ENCODE peak calls at places on chromosomes 6 and 20, in six cellular contexts. G is left ventricle myocardium inferior; Q is lower lobe of right lung; U is fibroblast of lung; Z is CD8-positive, alpha-beta T cell; F is right lobe of liver. S is an unnamed sample.

GRCh38 chr6:113381232-113381631 is 475.9 kb upstream of the MARCKS start:
- DNase-seq in G (no peak), Q (no peak), U (peak; percentile 23), Z (no peak), F (no peak), S (no peak)

GRCh38 chr6:7050911-7051779 is 56.6 kb upstream of the RREB1 start:
- DNase-seq in G (peak; percentile 36), Q (peak; percentile 78), U (peak; percentile 80), Z (peak; percentile 37), F (peak; percentile 63), S (peak; percentile 8)

GRCh38 chr6:31336872-31337496 is 20.0 kb downstream of the HLA-B start:
- DNase-seq in G (no peak), Q (no peak), U (peak; percentile 13), Z (no peak), F (no peak), S (no peak)

GRCh38 chr6:124823240-124824105 is 138.8 kb upstream of the RNF217 start:
- DNase-seq in G (no peak), Q (no peak), U (peak; percentile 91), Z (no peak), F (no peak), S (no peak)

GRCh38 chr6:170114187-170114945 is 176.5 kb downstream of the DLL1 start:
- DNase-seq in G (no peak), Q (peak; percentile 14), U (no peak), Z (no peak), F (no peak), S (no peak)

GRCh38 chr6:47117314-47117713 is 75.2 kb upstream of the ADGRF1 start:
- DNase-seq in G (no peak), Q (no peak), U (no peak), Z (no peak), F (no peak), S (no peak)

GRCh38 chr20:50724851-50725721 is 6.3 kb upstream of the PARD6B start:
- DNase-seq in G (peak; percentile 70), Q (no peak), U (peak; percentile 84), Z (no peak), F (no peak), S (no peak)

GRCh38 chr20:46607849-46608497 is 43.3 kb downstream of the SLC13A3 start:
- DNase-seq in G (no peak), Q (no peak), U (no peak), Z (no peak), F (no peak), S (no peak)

GRCh38 chr6:87110639-87111038 is 15.7 kb upstream of the CGA start:
- DNase-seq in G (no peak), Q (no peak), U (no peak), Z (no peak), F (no peak), S (no peak)

GRCh38 chr6:145349950-145350510 is 385.3 kb downstream of the EPM2A start:
- DNase-seq in G (no peak), Q (no peak), U (no peak), Z (no peak), F (no peak), S (no peak)

DNA sequence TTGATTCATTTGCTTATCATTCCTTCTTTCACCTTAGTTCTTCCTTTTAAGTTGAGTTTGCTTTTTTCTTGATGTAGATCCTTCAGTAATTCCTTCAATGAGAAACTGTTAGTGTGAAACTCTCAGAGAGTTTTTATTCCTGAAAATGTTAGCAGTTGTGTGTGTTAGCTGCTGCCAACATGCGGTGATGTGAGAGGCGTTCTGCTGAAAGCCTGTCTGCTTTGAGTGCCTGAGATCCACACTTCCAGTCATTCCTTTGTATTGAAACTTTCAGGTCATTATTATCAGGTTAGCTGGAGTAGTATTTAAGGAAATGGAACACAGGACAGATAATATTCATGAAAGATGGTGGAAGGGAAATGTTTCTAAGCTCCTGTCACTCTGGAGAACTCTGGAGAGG is 70.0 kb upstream of the SUPT3H start:
- DNase-seq in G (no peak), Q (no peak), U (no peak), Z (no peak), F (no peak), S (no peak)
- H3K4me3 ChIP-seq in G (no peak overlapping the region), Q (no peak overlapping the region), U (no peak overlapping the region), Z (no peak overlapping the region), F (no peak overlapping the region), S (no peak overlapping the region)

DNA sequence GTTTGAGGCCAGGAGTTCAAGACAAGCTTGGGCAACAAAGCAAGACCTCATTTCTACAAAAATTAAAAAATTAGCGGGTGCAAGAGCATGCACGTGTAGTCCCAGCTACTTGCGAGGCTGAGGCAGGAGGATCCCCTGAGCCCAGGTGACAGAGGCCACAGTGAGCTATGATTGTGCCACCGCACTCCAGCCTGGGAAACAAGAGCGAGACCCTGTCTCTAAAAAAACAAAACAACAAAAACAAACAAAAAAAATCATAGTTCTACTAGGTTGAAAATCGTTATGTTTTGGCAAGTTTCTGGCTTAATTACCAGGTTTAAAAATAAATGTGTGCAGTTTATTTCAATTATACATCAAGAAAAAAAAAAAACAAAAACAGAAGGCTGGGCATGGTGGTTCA is 2.6 kb downstream of the EIF2S2 start:
- DNase-seq in G (no peak), Q (no peak), U (no peak), Z (no peak), F (no peak), S (no peak)
- H3K4me1 ChIP-seq in G (peaks cover 83% of the 10 kb centered on the region), Q (peaks cover 70% of the 10 kb centered on the region), U (peaks cover 4% of the 10 kb centered on the region), Z (peaks cover 47% of the 10 kb centered on the region), F (peaks cover 31% of the 10 kb centered on the region), S (peaks cover 64% of the 10 kb centered on the region)

DNA sequence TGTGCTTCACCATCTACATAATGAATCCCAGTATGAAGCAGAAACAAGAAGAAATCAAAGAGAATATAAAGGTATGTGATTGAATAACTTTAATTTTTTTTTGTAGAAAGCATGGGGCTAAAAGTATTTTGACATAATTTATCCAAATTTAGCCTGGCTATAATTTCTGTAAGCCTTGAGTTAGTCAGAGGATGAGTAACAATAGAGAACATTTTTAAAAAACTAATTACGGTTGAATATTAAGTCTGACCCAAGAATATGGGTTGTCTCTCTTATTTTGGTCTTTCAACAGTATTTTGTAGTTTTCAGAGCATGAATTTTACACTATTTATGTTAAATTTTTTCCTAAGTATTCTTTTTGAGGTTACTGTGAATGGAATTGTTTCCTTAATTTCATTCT is 2.5 kb downstream of the GMNN start:
- DNase-seq in G (no peak), Q (no peak), U (no peak), Z (no peak), F (no peak), S (no peak)
- H3K4me3 ChIP-seq in G (no peak overlapping the region), Q (no peak overlapping the region), U (peak overlapping the region; percentile 83), Z (no peak overlapping the region), F (no peak overlapping the region), S (peak overlapping the region; percentile 89)

GRCh38 chr6:116392158-116393032 is 21.6 kb downstream of the DSE start:
- DNase-seq in G (no peak), Q (no peak), U (no peak), Z (no peak), F (no peak), S (peak; percentile 8)

GRCh38 chr6:116388924-116389323 is 18.2 kb downstream of the DSE start:
- DNase-seq in G (no peak), Q (no peak), U (no peak), Z (no peak), F (no peak), S (no peak)

GRCh38 chr6:116389357-116389756 is 18.6 kb downstream of the DSE start:
- DNase-seq in G (no peak), Q (no peak), U (no peak), Z (no peak), F (no peak), S (no peak)

GRCh38 chr6:116393430-116393829 is 22.7 kb downstream of the DSE start:
- DNase-seq in G (no peak), Q (no peak), U (no peak), Z (no peak), F (no peak), S (no peak)

GRCh38 chr6:116390571-116390970 is 19.8 kb downstream of the DSE start:
- DNase-seq in G (no peak), Q (no peak), U (no peak), Z (no peak), F (no peak), S (no peak)
- H3K4me1 ChIP-seq in G (peaks cover 48% of the 10 kb centered on the region), Q (peaks cover 66% of the 10 kb centered on the region), U (peaks cover 20% of the 10 kb centered on the region), Z (no peaks in the 10 kb centered on the region), F (no peaks in the 10 kb centered on the region), S (peaks cover 3% of the 10 kb centered on the region)

DNA sequence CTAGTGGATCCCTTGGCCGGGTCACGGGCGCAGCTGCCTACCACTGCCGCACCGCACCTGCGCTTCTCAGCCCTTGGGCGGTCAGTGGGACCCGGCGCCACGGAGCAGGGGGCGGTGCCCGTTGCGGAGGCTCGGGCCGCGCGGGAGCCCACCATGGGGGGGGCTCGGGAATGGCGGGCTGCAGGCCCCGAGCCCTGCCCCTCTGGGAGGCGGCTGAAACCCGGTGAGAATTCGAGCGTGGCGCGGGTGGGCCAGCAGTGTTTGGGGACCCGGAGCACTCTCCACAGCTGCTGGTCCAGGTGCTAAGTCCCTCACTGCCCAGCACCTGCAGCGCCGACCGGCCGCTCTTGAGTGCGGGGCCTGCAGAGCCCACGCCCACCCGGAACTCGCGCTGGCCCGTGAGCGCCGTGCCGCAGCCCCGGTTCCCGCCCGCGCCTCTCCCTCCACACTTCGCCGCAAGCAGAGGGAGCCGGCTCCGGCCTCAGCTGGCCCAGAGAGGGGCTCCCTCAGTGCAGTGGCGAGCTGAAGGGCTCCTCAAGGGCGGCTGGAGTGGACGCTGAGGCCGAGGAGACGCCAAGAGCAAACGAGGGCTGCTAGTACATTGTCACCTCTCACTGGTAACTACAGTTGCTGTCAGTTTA is 120.5 kb upstream of the TMEM170B start:
- DNase-seq in G (no peak), Q (no peak), U (no peak), Z (no peak), F (no peak), S (no peak)
- H3K4me3 ChIP-seq in G (no peak overlapping the region), Q (no peak overlapping the region), U (no peak overlapping the region), Z (no peak overlapping the region), F (no peak overlapping the region), S (no peak overlapping the region)

GRCh38 chr20:33337531-33338165 is 54.6 kb downstream of the BPIFB1 start:
- DNase-seq in G (no peak), Q (no peak), U (no peak), Z (no peak), F (no peak), S (no peak)

GRCh38 chr20:33336375-33336774 is 53.4 kb downstream of the BPIFB1 start:
- DNase-seq in G (no peak), Q (no peak), U (no peak), Z (no peak), F (no peak), S (no peak)

GRCh38 chr20:33337119-33337518 is 54.1 kb downstream of the BPIFB1 start:
- DNase-seq in G (no peak), Q (no peak), U (no peak), Z (no peak), F (no peak), S (no peak)

GRCh38 chr20:33339515-33340058 is 56.6 kb downstream of the BPIFB1 start:
- DNase-seq in G (no peak), Q (no peak), U (no peak), Z (no peak), F (no peak), S (no peak)

DNA sequence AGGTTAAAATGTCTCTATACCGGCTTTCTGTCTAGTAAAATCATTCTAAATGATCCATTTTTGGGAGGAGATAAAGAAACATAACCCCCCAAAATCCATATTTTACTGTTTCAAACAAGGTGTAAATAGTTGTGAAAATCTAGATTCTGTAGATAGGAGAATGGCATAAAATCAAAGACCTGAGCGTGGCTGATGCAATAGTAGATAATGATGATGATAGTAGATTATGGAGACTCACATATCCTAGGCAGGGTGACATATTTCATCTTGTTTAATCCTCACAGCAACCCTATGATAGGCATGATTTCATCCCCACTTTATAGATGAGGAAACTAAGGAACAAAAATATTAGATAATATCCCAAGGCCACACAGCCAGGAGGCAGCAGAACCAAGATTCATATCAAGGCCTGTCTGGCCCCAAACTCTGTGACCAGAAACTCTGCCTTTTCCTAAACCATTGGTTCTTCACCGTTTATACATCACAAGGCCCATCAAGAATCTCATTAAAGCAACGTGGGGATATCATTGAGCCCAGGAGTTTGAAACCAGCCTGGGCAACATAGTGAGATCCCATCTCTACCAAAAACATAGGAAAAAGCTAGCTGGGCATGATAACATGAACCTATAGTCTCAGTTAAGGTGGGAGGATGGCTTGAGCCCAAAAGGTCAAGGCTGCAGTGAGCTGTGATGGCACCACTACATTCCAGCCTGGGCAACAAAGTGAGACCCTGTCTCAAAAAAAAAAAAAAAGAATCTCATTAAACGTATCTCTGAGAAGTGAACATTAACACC is 55.6 kb downstream of the BPIFB1 start:
- DNase-seq in G (no peak), Q (no peak), U (no peak), Z (no peak), F (no peak), S (no peak)
- H3K4me1 ChIP-seq in G (no peaks in the 10 kb centered on the region), Q (no peaks in the 10 kb centered on the region), U (no peaks in the 10 kb centered on the region), Z (no peaks in the 10 kb centered on the region), F (no peaks in the 10 kb centered on the region), S (no peaks in the 10 kb centered on the region)